ENCODE peak calls at places on chromosomes 12 and 14, in four cellular contexts. D is prostate gland; B is activated T-helper 1 cell treated with anti-CD3 and anti-CD28 coated beads, Interleukin-12 subunit alpha, Interleukin-12 subunit beta, Interleukin-2, Interleukin-4 antibody, amounts not matched to agents 30 ng/mL and 10 ng/mL and 1 ng/mL, durations not matched to agents 14 hours and 24 hours and 36 hours; R is stimulated activated CD4-positive, alpha-beta T cell treated with anti-CD3 and anti-CD28 coated beads, Interleukin-15, amount 100 ng/mL, for 1 hour. T is an unnamed sample.

GRCh38 chr14:61065671-61066070 is 84.6 kb downstream of the SLC38A6 start:
- DNase-seq in D (no peak), B (no peak), R (no peak), T (no peak)

GRCh38 chr12:13181375-13182070 is 15.0 kb upstream of the EMP1 start:
- DNase-seq in D (no peak), B (no peak), R (no peak), T (no peak)

GRCh38 chr12:116675339-116676107 is 62.3 kb downstream of the SPRING1 start:
- DNase-seq in D (no peak), B (no peak), R (no peak), T (no peak)

GRCh38 chr14:58812050-58812690 is 174.4 kb downstream of the DACT1 start:
- DNase-seq in D (no peak), B (no peak), R (no peak), T (no peak)

GRCh38 chr12:93419388-93420034 is 22.2 kb downstream of the UBE2N start:
- DNase-seq in D (no peak), B (no peak), R (no peak), T (no peak)

GRCh38 chr14:51473351-51473750 is 178.4 kb upstream of the FRMD6 start:
- DNase-seq in D (no peak), B (no peak), R (no peak), T (no peak)

GRCh38 chr12:58090685-58091084 is 149.3 kb downstream of the ATP23 start:
- DNase-seq in D (no peak), B (no peak), R (no peak), T (no peak)

GRCh38 chr14:100874051-100874410 is 29.5 kb downstream of the RTL1 start:
- DNase-seq in D (no peak), B (no peak), R (no peak), T (no peak)

T was measured in HS-27A.